ENCODE peak calls at places on chromosomes 7 and 10, in six cellular contexts. O is HCT116, L is PC-3, Y is MM.1S, E is SK-N-SH, J is GM23248. B is an unnamed sample.

GRCh38 chr10:126702181-126702580 is 31.7 kb upstream of the C10orf90 start:
- DNase-seq in O (no peak), L (no peak), Y (no peak), E (no peak), J (peak; percentile 84), B (no peak)

GRCh38 chr7:7681191-7681935 is 37.0 kb downstream of the RPA3 start:
- DNase-seq in O (peak; percentile 44), L (peak; percentile 80), Y (peak; percentile 83), E (peak; percentile 48), J (peak; percentile 71), B (peak; percentile 37)

GRCh38 chr7:130877236-130877635 is 143.2 kb upstream of the KLF14 start:
- DNase-seq in O (no peak), L (no peak), Y (no peak), E (no peak), J (no peak), B (no peak)

GRCh38 chr10:129888784-129889616 is 75.1 kb downstream of the EBF3 start:
- DNase-seq in O (no peak), L (peak; percentile 16), Y (no peak), E (peak; percentile 89), J (peak; percentile 66), B (peak; percentile 80)

GRCh38 chr7:150862356-150862755 is 10.0 kb downstream of the AOC1 start:
- DNase-seq in O (no peak), L (no peak), Y (no peak), E (no peak), J (no peak), B (no peak)

GRCh38 chr7:116696707-116697106 is 24.7 kb downstream of the MET start:
- DNase-seq in O (no peak), L (no peak), Y (no peak), E (no peak), J (no peak), B (no peak)

GRCh38 chr7:74572301-74573090 is 85.0 kb upstream of the GTF2I start:
- DNase-seq in O (no peak), L (no peak), Y (no peak), E (no peak), J (no peak), B (no peak)

GRCh38 chr10:79082035-79082373 is 13.2 kb downstream of the ZMIZ1 start:
- DNase-seq in O (no peak), L (no peak), Y (no peak), E (no peak), J (no peak), B (no peak)

GRCh38 chr7:17289074-17289665 is 9.3 kb upstream of the AHR start:
- DNase-seq in O (no peak), L (no peak), Y (no peak), E (no peak), J (no peak), B (no peak)

GRCh38 chr10:28179490-28180099 is 123.3 kb downstream of the MPP7 start:
- DNase-seq in O (peak; percentile 69), L (peak; percentile 78), Y (peak; percentile 67), E (peak; percentile 23), J (peak; percentile 66), B (peak; percentile 74)

GRCh38 chr7:27182861-27183681 is 2.0 kb downstream of the HOXA11 start:
- DNase-seq in O (no peak), L (no peak), Y (no peak), E (peak; percentile 55), J (peak; percentile 66), B (peak; percentile 79)

GRCh38 chr7:158375034-158375433 is 212.6 kb downstream of the PTPRN2 start:
- DNase-seq in O (no peak), L (peak; percentile 4), Y (no peak), E (no peak), J (no peak), B (no peak)

GRCh38 chr7:128019330-128019729 is 11.9 kb downstream of the LRRC4 start:
- DNase-seq in O (no peak), L (no peak), Y (no peak), E (no peak), J (no peak), B (peak; percentile 59)

GRCh38 chr10:90846746-90847145 is 11.1 kb downstream of the HTR7 start:
- DNase-seq in O (no peak), L (no peak), Y (no peak), E (no peak), J (peak; percentile 64), B (no peak)

GRCh38 chr10:112027881-112028280 is 155.7 kb downstream of the GPAM start:
- DNase-seq in O (no peak), L (no peak), Y (no peak), E (no peak), J (no peak), B (no peak)

GRCh38 chr10:133465950-133466474 is 12.3 kb downstream of the SCART1 start:
- DNase-seq in O (no peak), L (no peak), Y (no peak), E (no peak), J (no peak), B (no peak)

GRCh38 chr10:2120781-2121180 is 383.5 kb upstream of the ADARB2 start:
- DNase-seq in O (no peak), L (no peak), Y (no peak), E (no peak), J (no peak), B (peak; percentile 36)

GRCh38 chr7:151968357-151968756 is 12.1 kb downstream of the GALNTL5 start:
- DNase-seq in O (no peak), L (no peak), Y (no peak), E (no peak), J (peak; percentile 4), B (no peak)

GRCh38 chr7:84191842-84192241 is 2.7 kb downstream of the SEMA3A start:
- DNase-seq in O (no peak), L (peak; percentile 38), Y (no peak), E (no peak), J (peak; percentile 29), B (no peak)

GRCh38 chr7:108973075-108973474 is 403.4 kb downstream of the DNAJB9 start:
- DNase-seq in O (peak; percentile 28), L (no peak), Y (no peak), E (peak; percentile 41), J (no peak), B (peak; percentile 46)

GRCh38 chr7:129210989-129211312 is 13.9 kb upstream of the AHCYL2 start:
- DNase-seq in O (no peak), L (no peak), Y (no peak), E (no peak), J (no peak), B (no peak)

GRCh38 chr7:6423942-6424701 is 23.6 kb downstream of the DAGLB start:
- DNase-seq in O (no peak), L (peak; percentile 61), Y (no peak), E (peak; percentile 44), J (peak; percentile 38), B (no peak)

GRCh38 chr7:49099587-49100326 is 175.4 kb downstream of the CDC14C start:
- DNase-seq in O (no peak), L (peak; percentile 29), Y (peak; percentile 12), E (no peak), J (no peak), B (no peak)

DNA sequence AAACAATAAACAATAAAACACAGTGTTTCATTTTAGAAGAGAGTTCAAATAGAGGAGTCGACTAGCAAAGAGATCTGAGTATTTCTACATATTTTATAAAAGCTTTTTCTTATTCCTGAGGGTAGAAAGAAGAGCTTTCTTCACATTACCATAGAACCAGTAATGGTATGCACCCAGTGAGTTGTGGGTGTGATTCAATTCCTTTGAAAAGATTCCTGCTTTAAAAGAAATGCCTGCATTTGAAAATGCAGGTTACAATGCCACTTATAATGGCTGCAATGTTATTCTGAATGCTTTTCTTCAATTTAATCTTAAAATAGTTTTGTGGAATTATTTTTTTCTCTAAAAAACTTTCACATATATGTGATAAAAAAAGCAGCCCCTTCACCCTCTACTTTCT is 178.1 kb downstream of the CDC14C start:
- DNase-seq in O (no peak), L (no peak), Y (no peak), E (no peak), J (no peak), B (no peak)
- H3K9ac ChIP-seq in O (no peak overlapping the region), L (no peak overlapping the region), Y (no peak overlapping the region), E (no peak overlapping the region), J (no peak overlapping the region), B (no peak overlapping the region)

GRCh38 chr10:117364121-117364960 is 10.9 kb downstream of the PDZD8 start:
- DNase-seq in O (no peak), L (no peak), Y (no peak), E (no peak), J (no peak), B (no peak)
- H4K20me1 ChIP-seq in O (peaks cover 56% of the 10 kb centered on the region), L (peaks cover 7% of the 10 kb centered on the region), Y (no peaks in the 10 kb centered on the region), E (peaks cover 87% of the 10 kb centered on the region), J (peaks cover 18% of the 10 kb centered on the region), B (peaks cover 50% of the 10 kb centered on the region)

GRCh38 chr7:55070839-55071238 is 52.0 kb downstream of the EGFR start:
- DNase-seq in O (no peak), L (no peak), Y (no peak), E (no peak), J (no peak), B (no peak)

GRCh38 chr7:55071411-55072188 is 52.8 kb downstream of the EGFR start:
- DNase-seq in O (no peak), L (no peak), Y (no peak), E (no peak), J (peak; percentile 70), B (no peak)

GRCh38 chr7:55073051-55073511 is 54.3 kb downstream of the EGFR start:
- DNase-seq in O (no peak), L (peak; percentile 32), Y (no peak), E (no peak), J (peak; percentile 62), B (no peak)

GRCh38 chr7:55074008-55074499 is 55.2 kb downstream of the EGFR start:
- DNase-seq in O (peak; percentile 95), L (peak; percentile 98), Y (peak; percentile 89), E (no peak), J (peak; percentile 92), B (no peak)

DNA sequence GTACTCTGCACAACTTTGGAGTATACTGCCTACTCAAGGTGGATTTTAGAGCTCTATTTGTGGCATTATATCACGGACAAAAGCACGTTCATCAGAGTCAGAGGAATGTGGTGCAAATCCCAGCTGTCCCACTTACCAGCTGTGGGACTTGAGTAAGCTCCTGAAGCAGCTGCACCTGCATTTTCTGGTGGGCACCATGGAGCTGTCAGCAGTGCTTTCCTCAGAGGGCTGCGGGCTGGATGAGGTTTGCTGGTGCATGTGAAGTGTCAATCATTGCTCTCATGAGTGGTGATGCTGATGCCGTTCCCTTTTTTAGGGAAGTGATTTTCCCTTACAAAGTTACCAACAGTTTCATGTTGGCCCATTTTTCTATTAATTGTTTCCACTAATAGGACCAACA is 53.4 kb downstream of the EGFR start:
- DNase-seq in O (no peak), L (no peak), Y (no peak), E (no peak), J (no peak), B (no peak)
- TF ChIP-seq EZH2phosphoT487 in O (no peak), L (no peak), Y (no peak), E (no peak), J (no peak), B (no peak)

DNA sequence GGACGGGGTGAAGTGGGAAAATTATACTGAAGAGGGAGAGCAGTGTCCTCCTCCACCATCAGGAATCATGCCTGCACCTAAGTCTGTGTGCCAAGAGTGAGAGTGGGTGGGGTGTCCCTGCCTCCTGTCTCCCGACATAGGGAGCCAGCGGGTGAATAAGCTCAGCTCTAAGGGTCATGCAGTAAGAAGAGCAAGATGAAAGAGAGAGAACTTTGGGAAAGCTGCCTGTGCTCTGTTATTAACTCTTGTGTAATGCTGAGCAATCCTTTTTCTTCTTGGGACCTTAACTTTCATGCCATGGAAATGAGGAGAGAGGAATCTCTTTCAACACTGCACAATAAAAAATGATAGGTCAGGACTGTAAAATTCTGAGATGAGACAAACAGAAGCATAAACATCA is 7.9 kb upstream of the TCAF1 start:
- DNase-seq in O (no peak), L (no peak), Y (no peak), E (no peak), J (peak; percentile 78), B (no peak)
- H3K9ac ChIP-seq in O (no peak overlapping the region), L (no peak overlapping the region), Y (no peak overlapping the region), E (no peak overlapping the region), J (peak overlapping the region; percentile 37), B (no peak overlapping the region)